ENCODE peak calls at places on chromosome 19, in four cellular contexts. One of them, this sample, is unnamed.
A peak's percentile ranks its signal among the peaks of the same experiment; 100 is the strongest.

GRCh38 chr19:38134538-38135149 is 89.4 kb downstream of the DPF1 start:
- DNase-seq in aorta: no peak
- DNase-seq in tibial artery: no peak
- DNase-seq in neural progenitor cell: peak; percentile 78
- DNase-seq in this sample: no peak

GRCh38 chr19:52590728-52591127 is 20.6 kb downstream of the ZNF701 start:
- DNase-seq in aorta: no peak
- DNase-seq in tibial artery: no peak
- DNase-seq in neural progenitor cell: peak; percentile 22
- DNase-seq in this sample: no peak

GRCh38 chr19:15769586-15769985 is 17.9 kb upstream of the OR10H5 start:
- DNase-seq in aorta: no peak
- DNase-seq in tibial artery: no peak
- DNase-seq in neural progenitor cell: no peak
- DNase-seq in this sample: no peak

GRCh38 chr19:48244289-48244688 is 11.4 kb downstream of the CARD8 start:
- DNase-seq in aorta: no peak
- DNase-seq in tibial artery: no peak
- DNase-seq in neural progenitor cell: no peak
- DNase-seq in this sample: no peak

GRCh38 chr19:43467730-43468129 is 2.3 kb upstream of the LYPD3 start:
- DNase-seq in aorta: no peak
- DNase-seq in tibial artery: no peak
- DNase-seq in neural progenitor cell: no peak
- DNase-seq in this sample: no peak

GRCh38 chr19:35963514-35963913 is 27.3 kb downstream of the LRFN3 start:
- DNase-seq in aorta: no peak
- DNase-seq in tibial artery: no peak
- DNase-seq in neural progenitor cell: peak; percentile 91
- DNase-seq in this sample: no peak

GRCh38 chr19:36528921-36529518 is 949 bp upstream of the ZNF260 start:
- DNase-seq in aorta: no peak
- DNase-seq in tibial artery: no peak
- DNase-seq in neural progenitor cell: peak; percentile 48
- DNase-seq in this sample: no peak

GRCh38 chr19:38975861-38976271 is 324 bp upstream of the FBXO17 start:
- DNase-seq in aorta: no peak
- DNase-seq in tibial artery: no peak
- DNase-seq in neural progenitor cell: peak; percentile 67
- DNase-seq in this sample: no peak

GRCh38 chr19:49710372-49710951 is 19.5 kb downstream of the CPT1C start:
- DNase-seq in aorta: no peak
- DNase-seq in tibial artery: no peak
- DNase-seq in neural progenitor cell: no peak
- DNase-seq in this sample: no peak

GRCh38 chr19:32222594-32222993 is 122.8 kb upstream of the ZNF507 start:
- DNase-seq in aorta: no peak
- DNase-seq in tibial artery: no peak
- DNase-seq in neural progenitor cell: no peak
- DNase-seq in this sample: no peak

GRCh38 chr19:57192993-57193392 is 1.7 kb downstream of the ZNF264 start:
- DNase-seq in aorta: no peak
- DNase-seq in tibial artery: no peak
- DNase-seq in neural progenitor cell: no peak
- DNase-seq in this sample: no peak

GRCh38 chr19:12984143-12984627 is 11.1 kb upstream of the NFIX start:
- DNase-seq in aorta: no peak
- DNase-seq in tibial artery: no peak
- DNase-seq in neural progenitor cell: no peak
- DNase-seq in this sample: no peak

GRCh38 chr19:35451278-35452096 is 3.4 kb downstream of the FFAR2 start:
- DNase-seq in aorta: peak; percentile 11
- DNase-seq in tibial artery: no peak
- DNase-seq in neural progenitor cell: no peak
- DNase-seq in this sample: no peak

GRCh38 chr19:35796645-35797542 is 15.8 kb downstream of the PRODH2 start:
- DNase-seq in aorta: no peak
- DNase-seq in tibial artery: no peak
- DNase-seq in neural progenitor cell: no peak
- DNase-seq in this sample: peak; percentile 40

GRCh38 chr19:38691938-38692457 is 44.5 kb downstream of the ACTN4 start:
- DNase-seq in aorta: peak; percentile 95
- DNase-seq in tibial artery: peak; percentile 96
- DNase-seq in neural progenitor cell: no peak
- DNase-seq in this sample: peak; percentile 98

GRCh38 chr19:49327878-49328544 is 3.0 kb upstream of the SLC6A16 start:
- DNase-seq in aorta: no peak
- DNase-seq in tibial artery: peak; percentile 43
- DNase-seq in neural progenitor cell: peak; percentile 30
- DNase-seq in this sample: no peak

GRCh38 chr19:40213882-40214570 is 4.2 kb downstream of the TTC9B start:
- DNase-seq in aorta: no peak
- DNase-seq in tibial artery: no peak
- DNase-seq in neural progenitor cell: no peak
- DNase-seq in this sample: no peak

GRCh38 chr19:49436381-49437017 is 4.8 kb downstream of the SLC17A7 start:
- DNase-seq in aorta: no peak
- DNase-seq in tibial artery: no peak
- DNase-seq in neural progenitor cell: peak; percentile 91
- DNase-seq in this sample: no peak

GRCh38 chr19:10173527-10173926 is 21.2 kb downstream of the DNMT1 start:
- DNase-seq in aorta: no peak
- DNase-seq in tibial artery: no peak
- DNase-seq in neural progenitor cell: no peak
- DNase-seq in this sample: peak; percentile 21

GRCh38 chr19:28426902-28427232 is 786.1 kb downstream of the UQCRFS1 start:
- DNase-seq in aorta: no peak
- DNase-seq in tibial artery: no peak
- DNase-seq in neural progenitor cell: peak; percentile 16
- DNase-seq in this sample: peak; percentile 30

GRCh38 chr19:11420894-11421606 is 1.9 kb upstream of the RGL3 start:
- DNase-seq in aorta: no peak
- DNase-seq in tibial artery: no peak
- DNase-seq in neural progenitor cell: peak; percentile 65
- DNase-seq in this sample: no peak

GRCh38 chr19:39966617-39967016 is 4.3 kb upstream of the PSMC4 start:
- DNase-seq in aorta: no peak
- DNase-seq in tibial artery: no peak
- DNase-seq in neural progenitor cell: no peak
- DNase-seq in this sample: no peak

GRCh38 chr19:46970815-46971214 is 48.8 kb upstream of the NPAS1 start:
- DNase-seq in aorta: no peak
- DNase-seq in tibial artery: no peak
- DNase-seq in neural progenitor cell: no peak
- DNase-seq in this sample: peak; percentile 96
- H3K4me1 ChIP-seq in aorta: peaks cover 3% of the 10 kb centered on the region
- H3K4me1 ChIP-seq in tibial artery: peaks cover 62% of the 10 kb centered on the region
- H3K4me1 ChIP-seq in neural progenitor cell: peaks cover 14% of the 10 kb centered on the region
- H3K4me1 ChIP-seq in this sample: peaks cover 47% of the 10 kb centered on the region

GRCh38 chr19:5809469-5809868 is 4.6 kb downstream of the NRTN start:
- DNase-seq in aorta: no peak
- DNase-seq in tibial artery: no peak
- DNase-seq in neural progenitor cell: no peak
- DNase-seq in this sample: no peak
- H3K4me1 ChIP-seq in aorta: no peaks in the 10 kb centered on the region
- H3K4me1 ChIP-seq in tibial artery: no peaks in the 10 kb centered on the region
- H3K4me1 ChIP-seq in neural progenitor cell: peaks cover 10% of the 10 kb centered on the region
- H3K4me1 ChIP-seq in this sample: peaks cover 13% of the 10 kb centered on the region

DNA sequence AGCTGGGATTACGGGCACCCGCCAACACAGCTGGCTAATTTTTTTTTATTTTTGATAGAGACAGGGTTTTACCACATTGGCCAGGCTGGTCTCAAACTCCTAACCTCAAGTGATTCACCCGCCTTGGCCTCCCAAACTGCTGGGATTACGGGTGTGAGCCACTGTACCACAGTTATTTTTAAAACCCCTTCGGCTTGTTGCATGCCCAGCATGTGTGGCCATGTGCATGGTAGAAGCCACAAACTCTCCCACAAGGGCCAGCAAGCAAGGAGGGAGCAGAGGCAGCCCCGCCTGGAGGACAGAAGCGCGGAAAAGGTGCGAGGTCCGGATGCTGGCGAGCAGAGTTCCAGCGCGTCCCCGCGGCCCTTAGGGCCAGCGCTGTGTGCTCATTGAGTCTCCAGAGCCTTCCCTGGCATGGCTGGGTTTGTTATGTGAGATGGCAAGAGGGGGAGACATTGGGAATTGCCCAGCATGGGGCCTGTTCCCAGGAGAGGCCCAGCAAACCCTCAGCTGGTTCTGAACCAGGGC is 12.9 kb downstream of the THOP1 start:
- DNase-seq in aorta: no peak
- DNase-seq in tibial artery: no peak
- DNase-seq in neural progenitor cell: no peak
- DNase-seq in this sample: no peak
- H3K4me1 ChIP-seq in aorta: no peaks in the 10 kb centered on the region
- H3K4me1 ChIP-seq in tibial artery: no peaks in the 10 kb centered on the region
- H3K4me1 ChIP-seq in neural progenitor cell: no peaks in the 10 kb centered on the region
- H3K4me1 ChIP-seq in this sample: no peaks in the 10 kb centered on the region

GRCh38 chr19:8208710-8209110 is 460 bp upstream of the CERS4 start:
- DNase-seq in aorta: no peak
- DNase-seq in tibial artery: peak; percentile 73
- DNase-seq in neural progenitor cell: no peak
- DNase-seq in this sample: no peak
- H3K4me1 ChIP-seq in aorta: no peaks in the 10 kb centered on the region
- H3K4me1 ChIP-seq in tibial artery: peaks cover 19% of the 10 kb centered on the region
- H3K4me1 ChIP-seq in neural progenitor cell: peaks cover 18% of the 10 kb centered on the region
- H3K4me1 ChIP-seq in this sample: no peaks in the 10 kb centered on the region

DNA sequence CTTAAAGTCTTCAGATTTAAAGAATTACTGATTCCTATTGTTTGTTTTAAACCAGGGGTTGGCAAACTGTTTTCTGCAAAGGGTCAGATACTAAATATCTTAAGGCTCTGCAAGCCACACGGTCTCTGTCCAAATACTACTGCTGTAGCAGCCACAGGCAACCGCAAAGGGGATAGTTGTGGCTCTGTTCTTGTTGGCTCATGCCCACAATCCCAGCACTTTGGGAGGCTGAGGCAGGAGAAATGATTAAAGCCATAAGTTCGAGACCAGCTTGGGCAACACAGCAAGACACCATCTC is 22.4 kb downstream of the RANBP3 start:
- DNase-seq in aorta: no peak
- DNase-seq in tibial artery: no peak
- DNase-seq in neural progenitor cell: no peak
- DNase-seq in this sample: no peak
- H3K4me1 ChIP-seq in aorta: peaks cover 6% of the 10 kb centered on the region
- H3K4me1 ChIP-seq in tibial artery: peaks cover 71% of the 10 kb centered on the region
- H3K4me1 ChIP-seq in neural progenitor cell: peaks cover 71% of the 10 kb centered on the region
- H3K4me1 ChIP-seq in this sample: peaks cover 35% of the 10 kb centered on the region

GRCh38 chr19:41537789-41538188 is 38.2 kb upstream of the CEACAM21 start:
- DNase-seq in aorta: no peak
- DNase-seq in tibial artery: no peak
- DNase-seq in neural progenitor cell: no peak
- DNase-seq in this sample: no peak
- H3K4me1 ChIP-seq in aorta: no peaks in the 10 kb centered on the region
- H3K4me1 ChIP-seq in tibial artery: no peaks in the 10 kb centered on the region
- H3K4me1 ChIP-seq in neural progenitor cell: no peaks in the 10 kb centered on the region
- H3K4me1 ChIP-seq in this sample: no peaks in the 10 kb centered on the region